ENCODE peak calls at places on chromosomes 7 and 10, in five cellular contexts. Q is hippocampal formation; K is NK-92 treated with Interleukin-12 subunit alpha and Interleukin-12 subunit beta, amount 100 ng/mL, for 24 hours; O is nephron progenitor cell; R is stimulated activated CD8-positive, alpha-beta memory T cell treated with anti-CD3 and anti-CD28 coated beads, Interleukin-7, amount 100 ng/mL, for 4 hours. Z is an unnamed sample.

GRCh38 chr10:124067825-124068400 is 25.5 kb downstream of the CHST15 start:
- DNase-seq in O (no peak), Q (no peak), R (no peak), K (no peak), Z (no peak)

GRCh38 chr7:74010407-74010806 is 17.6 kb upstream of the ELN start:
- DNase-seq in K (no peak), Q (no peak), O (no peak), R (no peak), Z (no peak)

GRCh38 chr7:46450871-46451270 is 529.8 kb upstream of the IGFBP3 start:
- DNase-seq in K (no peak), Q (no peak), O (no peak), R (no peak), Z (no peak)

GRCh38 chr10:77237120-77237519 is 400.5 kb downstream of the KCNMA1 start:
- DNase-seq in Q (no peak), R (no peak), K (no peak), O (no peak), Z (no peak)

GRCh38 chr7:123208793-123209192 is 9.0 kb upstream of the SLC13A1 start:
- DNase-seq in Q (no peak), R (no peak), K (no peak), O (no peak), Z (peak; percentile 38)

GRCh38 chr7:152876749-152877148 is 117.2 kb downstream of the ACTR3B start:
- DNase-seq in Q (no peak), R (no peak), O (no peak), K (no peak), Z (no peak)

GRCh38 chr7:49791089-49791741 is 17.8 kb downstream of the VWC2 start:
- DNase-seq in K (no peak), O (peak; percentile 31), Q (peak; percentile 6), R (no peak), Z (no peak)

GRCh38 chr7:42237891-42238531 is 1.0 kb upstream of the GLI3 start:
- DNase-seq in R (no peak), Q (peak; percentile 5), K (no peak), O (peak; percentile 85), Z (peak; percentile 79)

GRCh38 chr7:131111081-131111576 is 216.5 kb upstream of the MKLN1 start:
- DNase-seq in K (no peak), Q (peak; percentile 46), R (no peak), O (no peak), Z (peak; percentile 91)

GRCh38 chr7:156984209-156984891 is 26.1 kb downstream of the MNX1 start:
- DNase-seq in Q (no peak), R (no peak), O (no peak), K (no peak), Z (no peak)